ENCODE peak calls at places on chromosomes 4 and X, in five cellular contexts. R is midbrain; C is AG08396; V is fibroblast of lung; D is activated effector memory CD4-positive, alpha-beta T cell treated with anti-CD3 and anti-CD28 coated beads, Interleukin-2, amount 50 U/mL, for 16 hours. Q is an unnamed sample.

GRCh38 chrX:154490021-154490413 is 412 bp downstream of the SLC10A3 start:
- DNase-seq in R (no peak), C (peak), V (peak), D (peak), Q (no peak)

GRCh38 chr4:138562544-138562961 is 320.4 kb upstream of the SLC7A11 start:
- DNase-seq in R (no peak), C (peak), V (peak), D (no peak), Q (no peak)

GRCh38 chr4:161829631-161830030 is 334.2 kb downstream of the FSTL5 start:
- DNase-seq in R (no peak), C (no peak), V (no peak), D (no peak), Q (no peak)

GRCh38 chr4:8781641-8782040 is 90.0 kb downstream of the HMX1 start:
- DNase-seq in R (no peak), C (no peak), V (no peak), D (no peak), Q (no peak)

GRCh38 chrX:1300449-1300848 is 31.8 kb downstream of the CSF2RA start:
- DNase-seq in R (no peak), C (no peak), V (no peak), D (no peak), Q (no peak)

GRCh38 chr4:57039345-57039744 is 60.6 kb downstream of the POLR2B start:
- DNase-seq in R (no peak), C (no peak), V (no peak), D (no peak), Q (no peak)

GRCh38 chr4:163482197-163482596 is 8.6 kb upstream of the TKTL2 start:
- DNase-seq in R (peak), C (no peak), V (no peak), D (no peak), Q (no peak)

GRCh38 chr4:165016971-165017370 is 14.8 kb upstream of the TRIM60 start:
- DNase-seq in R (no peak), C (no peak), V (no peak), D (no peak), Q (no peak)

GRCh38 chr4:115154826-115155225 is 41.4 kb upstream of the NDST4 start:
- DNase-seq in R (no peak), C (peak), V (peak), D (no peak), Q (no peak)

Q was measured in retinal pigment epithelial cell.